ENCODE peak calls at places on chromosomes 6 and 20, in six cellular contexts. One of them, this sample, is unnamed. For H3K4me1, the result is how much of the 10 kb centered on the place peaks cover.

GRCh38 chr20:43949741-43950618 is 35.3 kb downstream of the TOX2 start:
- DNase-seq in PC-3: no peak
- DNase-seq in IMR-90: no peak
- DNase-seq in Peyer's patch: peak
- DNase-seq in upper lobe of left lung: peak
- DNase-seq in suprapubic skin: no peak
- DNase-seq in this sample: no peak

GRCh38 chr6:163459007-163459406 is 44.5 kb downstream of the QKI start:
- DNase-seq in upper lobe of left lung: peak
- DNase-seq in suprapubic skin: no peak
- DNase-seq in PC-3: no peak
- DNase-seq in Peyer's patch: no peak
- DNase-seq in IMR-90: no peak
- DNase-seq in this sample: no peak

GRCh38 chr6:69917834-69918233 is 51.5 kb downstream of the COL19A1 start:
- DNase-seq in Peyer's patch: no peak
- DNase-seq in upper lobe of left lung: no peak
- DNase-seq in suprapubic skin: no peak
- DNase-seq in PC-3: peak
- DNase-seq in IMR-90: peak
- DNase-seq in this sample: no peak

GRCh38 chr20:9156529-9157280 is 87.8 kb downstream of the PLCB4 start:
- DNase-seq in Peyer's patch: no peak
- DNase-seq in IMR-90: peak
- DNase-seq in suprapubic skin: no peak
- DNase-seq in PC-3: no peak
- DNase-seq in upper lobe of left lung: no peak
- DNase-seq in this sample: no peak

GRCh38 chr6:45411959-45412358 is 34.2 kb upstream of the SUPT3H start:
- DNase-seq in upper lobe of left lung: no peak
- DNase-seq in suprapubic skin: no peak
- DNase-seq in PC-3: peak
- DNase-seq in Peyer's patch: no peak
- DNase-seq in IMR-90: no peak
- DNase-seq in this sample: no peak

GRCh38 chr6:112330071-112330876 is 16.9 kb upstream of the RFPL4B start:
- DNase-seq in IMR-90: peak
- DNase-seq in upper lobe of left lung: no peak
- DNase-seq in Peyer's patch: no peak
- DNase-seq in suprapubic skin: no peak
- DNase-seq in PC-3: peak
- DNase-seq in this sample: peak

GRCh38 chr20:37987602-37988290 is 45.5 kb downstream of the TTI1 start:
- DNase-seq in IMR-90: no peak
- DNase-seq in PC-3: no peak
- DNase-seq in Peyer's patch: no peak
- DNase-seq in suprapubic skin: no peak
- DNase-seq in upper lobe of left lung: no peak
- DNase-seq in this sample: no peak

GRCh38 chr20:54284928-54285704 is 77.2 kb downstream of the PFDN4 start:
- DNase-seq in upper lobe of left lung: no peak
- DNase-seq in PC-3: peak
- DNase-seq in Peyer's patch: no peak
- DNase-seq in IMR-90: peak
- DNase-seq in suprapubic skin: no peak
- DNase-seq in this sample: no peak

GRCh38 chr6:13216236-13216933 is 112.0 kb downstream of the TBC1D7 start:
- DNase-seq in upper lobe of left lung: no peak
- DNase-seq in suprapubic skin: no peak
- DNase-seq in Peyer's patch: no peak
- DNase-seq in PC-3: no peak
- DNase-seq in IMR-90: no peak
- DNase-seq in this sample: no peak

GRCh38 chr6:109925060-109925459 is 53.1 kb upstream of the GPR6 start:
- DNase-seq in suprapubic skin: no peak
- DNase-seq in IMR-90: no peak
- DNase-seq in Peyer's patch: no peak
- DNase-seq in PC-3: no peak
- DNase-seq in upper lobe of left lung: no peak
- DNase-seq in this sample: no peak

GRCh38 chr6:158668707-158669103 is 18.9 kb downstream of the SYTL3 start:
- DNase-seq in PC-3: no peak
- DNase-seq in IMR-90: no peak
- DNase-seq in Peyer's patch: no peak
- DNase-seq in upper lobe of left lung: no peak
- DNase-seq in suprapubic skin: no peak
- DNase-seq in this sample: no peak

GRCh38 chr6:139364982-139365379 is 9.5 kb downstream of the CITED2 start:
- DNase-seq in IMR-90: no peak
- DNase-seq in PC-3: no peak
- DNase-seq in Peyer's patch: no peak
- DNase-seq in upper lobe of left lung: no peak
- DNase-seq in suprapubic skin: no peak
- DNase-seq in this sample: no peak

GRCh38 chr6:24646771-24647170 is 780 bp upstream of the KIAA0319 start:
- DNase-seq in upper lobe of left lung: no peak
- DNase-seq in suprapubic skin: no peak
- DNase-seq in IMR-90: peak
- DNase-seq in Peyer's patch: no peak
- DNase-seq in PC-3: peak
- DNase-seq in this sample: no peak

GRCh38 chr6:3278691-3279090 is 19.9 kb downstream of the PSMG4 start:
- DNase-seq in IMR-90: no peak
- DNase-seq in suprapubic skin: peak
- DNase-seq in Peyer's patch: peak
- DNase-seq in upper lobe of left lung: no peak
- DNase-seq in PC-3: no peak
- DNase-seq in this sample: no peak

GRCh38 chr6:33765368-33765767 is 18.7 kb upstream of the IP6K3 start:
- DNase-seq in PC-3: no peak
- DNase-seq in suprapubic skin: no peak
- DNase-seq in Peyer's patch: no peak
- DNase-seq in upper lobe of left lung: no peak
- DNase-seq in IMR-90: no peak
- DNase-seq in this sample: no peak

GRCh38 chr6:142303191-142303564 is 1.4 kb downstream of the ADGRG6 start:
- DNase-seq in IMR-90: peak
- DNase-seq in Peyer's patch: no peak
- DNase-seq in PC-3: no peak
- DNase-seq in upper lobe of left lung: no peak
- DNase-seq in suprapubic skin: no peak
- DNase-seq in this sample: no peak

GRCh38 chr6:145968051-145968450 is 3.9 kb upstream of the SHPRH start:
- DNase-seq in upper lobe of left lung: no peak
- DNase-seq in Peyer's patch: no peak
- DNase-seq in PC-3: no peak
- DNase-seq in suprapubic skin: no peak
- DNase-seq in IMR-90: no peak
- DNase-seq in this sample: no peak

GRCh38 chr6:129695373-129696027 is 14.5 kb downstream of the ARHGAP18 start:
- DNase-seq in upper lobe of left lung: no peak
- DNase-seq in Peyer's patch: no peak
- DNase-seq in suprapubic skin: no peak
- DNase-seq in IMR-90: no peak
- DNase-seq in PC-3: no peak
- DNase-seq in this sample: no peak

GRCh38 chr6:158853072-158853871 is 34.1 kb upstream of the EZR start:
- DNase-seq in suprapubic skin: peak
- DNase-seq in upper lobe of left lung: peak
- DNase-seq in PC-3: peak
- DNase-seq in Peyer's patch: peak
- DNase-seq in IMR-90: peak
- DNase-seq in this sample: peak

GRCh38 chr6:134512946-134513345 is 195.0 kb upstream of the SGK1 start:
- DNase-seq in Peyer's patch: no peak
- DNase-seq in IMR-90: peak
- DNase-seq in suprapubic skin: no peak
- DNase-seq in PC-3: peak
- DNase-seq in upper lobe of left lung: peak
- DNase-seq in this sample: no peak

GRCh38 chr6:158717341-158718328 is 67.8 kb downstream of the SYTL3 start:
- DNase-seq in PC-3: no peak
- DNase-seq in upper lobe of left lung: no peak
- DNase-seq in IMR-90: no peak
- DNase-seq in Peyer's patch: no peak
- DNase-seq in suprapubic skin: no peak
- DNase-seq in this sample: no peak

GRCh38 chr20:25257756-25258462 is 10.0 kb downstream of the PYGB start:
- DNase-seq in suprapubic skin: no peak
- DNase-seq in IMR-90: no peak
- DNase-seq in Peyer's patch: peak
- DNase-seq in PC-3: no peak
- DNase-seq in upper lobe of left lung: no peak
- DNase-seq in this sample: no peak
- H3K27ac ChIP-seq in suprapubic skin: no peak
- H3K27ac ChIP-seq in IMR-90: no peak
- H3K27ac ChIP-seq in Peyer's patch: no peak
- H3K27ac ChIP-seq in PC-3: no peak
- H3K27ac ChIP-seq in upper lobe of left lung: no peak
- H3K27ac ChIP-seq in this sample: no peak

GRCh38 chr20:50615407-50615806 is 75.9 kb downstream of the RIPOR3 start:
- DNase-seq in suprapubic skin: no peak
- DNase-seq in Peyer's patch: no peak
- DNase-seq in PC-3: no peak
- DNase-seq in IMR-90: no peak
- DNase-seq in upper lobe of left lung: no peak
- DNase-seq in this sample: no peak
- H3K4me1 ChIP-seq in suprapubic skin: under half
- H3K4me1 ChIP-seq in Peyer's patch: under half
- H3K4me1 ChIP-seq in PC-3: under half
- H3K4me1 ChIP-seq in IMR-90: under half
- H3K4me1 ChIP-seq in upper lobe of left lung: under half
- H3K4me1 ChIP-seq in this sample: under half

GRCh38 chr6:31805939-31806469 is 762 bp downstream of the LSM2 start:
- DNase-seq in IMR-90: no peak
- DNase-seq in Peyer's patch: peak
- DNase-seq in PC-3: no peak
- DNase-seq in upper lobe of left lung: no peak
- DNase-seq in suprapubic skin: no peak
- DNase-seq in this sample: no peak

GRCh38 chr6:31811645-31812044 is 3.4 kb downstream of the HSPA1L start:
- DNase-seq in PC-3: no peak
- DNase-seq in Peyer's patch: peak
- DNase-seq in IMR-90: no peak
- DNase-seq in suprapubic skin: no peak
- DNase-seq in upper lobe of left lung: no peak
- DNase-seq in this sample: no peak

DNA sequence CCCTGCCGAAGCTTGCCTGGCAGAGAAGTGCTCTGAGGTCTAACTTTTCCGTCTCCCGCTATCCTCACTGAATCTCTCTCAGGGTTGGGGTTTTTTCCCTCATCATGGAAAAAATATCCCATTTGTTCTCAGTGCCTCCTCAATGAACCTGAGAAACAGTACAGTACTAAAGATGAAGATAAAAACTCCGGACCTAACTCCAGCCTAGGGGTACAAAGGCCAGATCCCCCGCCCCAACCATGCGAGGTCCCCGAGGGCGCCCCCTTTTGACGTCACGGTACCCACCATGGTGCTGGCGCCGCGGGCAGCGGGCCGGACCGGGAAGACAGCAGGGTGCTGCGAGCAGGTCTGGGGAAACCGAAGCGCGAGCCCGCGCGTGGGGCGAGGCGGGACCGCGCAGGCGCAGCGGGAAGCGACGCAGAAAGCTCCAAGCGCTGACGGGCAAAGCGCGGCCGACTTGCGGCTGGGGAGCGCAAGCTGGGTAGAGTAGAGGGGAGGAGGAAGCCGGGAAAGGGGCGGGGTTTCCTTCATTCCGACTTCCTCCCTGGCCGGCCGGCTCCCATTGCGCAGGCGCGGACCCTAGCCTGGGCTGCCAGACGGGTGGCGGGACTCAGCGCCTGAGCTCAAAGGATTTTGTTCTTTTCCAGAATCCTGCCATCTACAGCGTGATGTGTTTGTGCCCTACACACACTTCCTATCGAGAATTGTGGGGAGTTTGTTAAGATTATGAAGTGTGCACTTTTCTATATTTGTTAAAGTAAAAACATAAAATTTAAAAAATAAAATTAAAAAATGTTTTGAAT is at the start of gene LSM2:
- DNase-seq in Peyer's patch: peak
- DNase-seq in PC-3: peak
- DNase-seq in upper lobe of left lung: peak
- DNase-seq in IMR-90: peak
- DNase-seq in suprapubic skin: peak
- DNase-seq in this sample: peak
- TF ChIP-seq CTCF in Peyer's patch: peak
- TF ChIP-seq CTCF in PC-3: peak
- TF ChIP-seq CTCF in upper lobe of left lung: no peak
- TF ChIP-seq CTCF in IMR-90: peak
- TF ChIP-seq CTCF in suprapubic skin: peak
- TF ChIP-seq CTCF in this sample: peak

GRCh38 chr20:5731753-5732366 is 18.3 kb upstream of the SHLD1 start:
- DNase-seq in upper lobe of left lung: no peak
- DNase-seq in Peyer's patch: no peak
- DNase-seq in PC-3: no peak
- DNase-seq in suprapubic skin: no peak
- DNase-seq in IMR-90: no peak
- DNase-seq in this sample: no peak

GRCh38 chr20:5737619-5737953 is 12.6 kb upstream of the SHLD1 start:
- DNase-seq in PC-3: no peak
- DNase-seq in upper lobe of left lung: no peak
- DNase-seq in suprapubic skin: no peak
- DNase-seq in IMR-90: no peak
- DNase-seq in Peyer's patch: no peak
- DNase-seq in this sample: no peak

GRCh38 chr20:5734559-5735137 is 15.6 kb upstream of the SHLD1 start:
- DNase-seq in IMR-90: peak
- DNase-seq in upper lobe of left lung: no peak
- DNase-seq in PC-3: peak
- DNase-seq in Peyer's patch: no peak
- DNase-seq in suprapubic skin: no peak
- DNase-seq in this sample: no peak

GRCh38 chr20:5741089-5741488 is 9.1 kb upstream of the SHLD1 start:
- DNase-seq in IMR-90: peak
- DNase-seq in suprapubic skin: no peak
- DNase-seq in Peyer's patch: no peak
- DNase-seq in upper lobe of left lung: no peak
- DNase-seq in PC-3: no peak
- DNase-seq in this sample: no peak

DNA sequence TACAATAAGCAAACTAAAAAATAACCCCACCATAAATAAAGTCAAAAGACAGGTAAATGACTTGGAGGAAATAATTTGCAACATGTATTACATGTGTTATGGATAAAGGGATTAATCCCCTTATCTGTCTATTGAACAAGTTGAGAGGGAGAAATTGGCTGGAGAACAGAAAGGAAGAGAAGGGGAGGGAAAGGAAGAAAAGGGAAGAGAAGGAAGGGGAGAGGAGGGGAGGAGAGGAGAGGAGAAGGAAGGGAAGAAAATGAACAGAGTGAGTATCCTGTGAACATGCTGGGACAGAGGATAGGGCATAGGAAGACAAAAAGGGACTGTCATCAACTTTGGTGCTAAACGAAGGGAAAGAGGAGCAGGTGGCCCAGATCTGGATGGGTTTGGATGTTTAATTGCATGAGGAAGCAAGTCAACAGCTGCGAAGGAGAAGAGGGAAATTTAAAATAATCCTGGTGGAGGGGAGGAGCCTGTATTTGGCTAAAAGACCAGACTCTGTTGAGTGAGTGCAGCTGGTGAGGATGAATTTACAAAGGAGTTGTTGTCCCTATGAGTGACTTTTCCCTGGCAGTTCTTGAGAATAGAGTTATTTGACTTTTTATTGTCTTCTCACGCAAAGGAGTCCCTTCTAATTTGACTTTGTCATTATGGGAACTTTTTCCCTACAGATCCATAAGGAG is 14.2 kb upstream of the SHLD1 start:
- DNase-seq in upper lobe of left lung: no peak
- DNase-seq in Peyer's patch: no peak
- DNase-seq in IMR-90: peak
- DNase-seq in suprapubic skin: no peak
- DNase-seq in PC-3: no peak
- DNase-seq in this sample: no peak
- H3K27ac ChIP-seq in upper lobe of left lung: peak
- H3K27ac ChIP-seq in Peyer's patch: no peak
- H3K27ac ChIP-seq in IMR-90: peak
- H3K27ac ChIP-seq in suprapubic skin: no peak
- H3K27ac ChIP-seq in PC-3: peak
- H3K27ac ChIP-seq in this sample: no peak

This sample was measured in RWPE2.